ENCODE peak calls at places on chromosomes 12 and 14, in six cellular contexts. One of them, this sample, is unnamed.

GRCh38 chr14:72583316-72584272 is 310.3 kb downstream of the DPF3 start:
- DNase-seq in pancreas: no peak
- DNase-seq in activated naive CD8-positive, alpha-beta T cell treated with anti-CD3 and anti-CD28 coated beads, Interleukin-2, amount 50 U/mL, for 24 hours: no peak
- DNase-seq in stimulated activated CD4-positive, alpha-beta T cell treated with anti-CD3 and anti-CD28 coated beads, Interleukin-15, amount 100 ng/mL, for 1 hour: no peak
- DNase-seq in effector CD8-positive, alpha-beta T cell: no peak
- DNase-seq in cardiac muscle cell: no peak
- DNase-seq in this sample: no peak

GRCh38 chr12:75994069-75994740 is 37.4 kb downstream of the PHLDA1 start:
- DNase-seq in pancreas: no peak
- DNase-seq in activated naive CD8-positive, alpha-beta T cell treated with anti-CD3 and anti-CD28 coated beads, Interleukin-2, amount 50 U/mL, for 24 hours: no peak
- DNase-seq in stimulated activated CD4-positive, alpha-beta T cell treated with anti-CD3 and anti-CD28 coated beads, Interleukin-15, amount 100 ng/mL, for 1 hour: no peak
- DNase-seq in effector CD8-positive, alpha-beta T cell: no peak
- DNase-seq in cardiac muscle cell: no peak
- DNase-seq in this sample: no peak

GRCh38 chr12:91899056-91899455 is 246.6 kb downstream of the BTG1 start:
- DNase-seq in pancreas: no peak
- DNase-seq in activated naive CD8-positive, alpha-beta T cell treated with anti-CD3 and anti-CD28 coated beads, Interleukin-2, amount 50 U/mL, for 24 hours: no peak
- DNase-seq in stimulated activated CD4-positive, alpha-beta T cell treated with anti-CD3 and anti-CD28 coated beads, Interleukin-15, amount 100 ng/mL, for 1 hour: no peak
- DNase-seq in effector CD8-positive, alpha-beta T cell: no peak
- DNase-seq in cardiac muscle cell: no peak
- DNase-seq in this sample: no peak

GRCh38 chr12:122517877-122518276 is 8.9 kb downstream of the RSRC2 start:
- DNase-seq in pancreas: no peak
- DNase-seq in activated naive CD8-positive, alpha-beta T cell treated with anti-CD3 and anti-CD28 coated beads, Interleukin-2, amount 50 U/mL, for 24 hours: no peak
- DNase-seq in stimulated activated CD4-positive, alpha-beta T cell treated with anti-CD3 and anti-CD28 coated beads, Interleukin-15, amount 100 ng/mL, for 1 hour: no peak
- DNase-seq in effector CD8-positive, alpha-beta T cell: no peak
- DNase-seq in cardiac muscle cell: peak; percentile 97
- DNase-seq in this sample: peak; percentile 19

GRCh38 chr14:85811340-85811739 is 281.4 kb downstream of the FLRT2 start:
- DNase-seq in pancreas: no peak
- DNase-seq in activated naive CD8-positive, alpha-beta T cell treated with anti-CD3 and anti-CD28 coated beads, Interleukin-2, amount 50 U/mL, for 24 hours: no peak
- DNase-seq in stimulated activated CD4-positive, alpha-beta T cell treated with anti-CD3 and anti-CD28 coated beads, Interleukin-15, amount 100 ng/mL, for 1 hour: no peak
- DNase-seq in effector CD8-positive, alpha-beta T cell: no peak
- DNase-seq in cardiac muscle cell: no peak
- DNase-seq in this sample: no peak

GRCh38 chr14:59600211-59600945 is 23.8 kb upstream of the CCDC175 start:
- DNase-seq in pancreas: no peak
- DNase-seq in activated naive CD8-positive, alpha-beta T cell treated with anti-CD3 and anti-CD28 coated beads, Interleukin-2, amount 50 U/mL, for 24 hours: no peak
- DNase-seq in stimulated activated CD4-positive, alpha-beta T cell treated with anti-CD3 and anti-CD28 coated beads, Interleukin-15, amount 100 ng/mL, for 1 hour: no peak
- DNase-seq in effector CD8-positive, alpha-beta T cell: no peak
- DNase-seq in cardiac muscle cell: no peak
- DNase-seq in this sample: no peak

GRCh38 chr14:103442288-103442687 is 57.1 kb downstream of the MARK3 start:
- DNase-seq in pancreas: no peak
- DNase-seq in activated naive CD8-positive, alpha-beta T cell treated with anti-CD3 and anti-CD28 coated beads, Interleukin-2, amount 50 U/mL, for 24 hours: no peak
- DNase-seq in stimulated activated CD4-positive, alpha-beta T cell treated with anti-CD3 and anti-CD28 coated beads, Interleukin-15, amount 100 ng/mL, for 1 hour: no peak
- DNase-seq in effector CD8-positive, alpha-beta T cell: no peak
- DNase-seq in cardiac muscle cell: peak; percentile 54
- DNase-seq in this sample: no peak

GRCh38 chr12:114662512-114663177 is 21.3 kb downstream of the TBX3 start:
- DNase-seq in pancreas: peak; percentile 71
- DNase-seq in activated naive CD8-positive, alpha-beta T cell treated with anti-CD3 and anti-CD28 coated beads, Interleukin-2, amount 50 U/mL, for 24 hours: peak; percentile 69
- DNase-seq in stimulated activated CD4-positive, alpha-beta T cell treated with anti-CD3 and anti-CD28 coated beads, Interleukin-15, amount 100 ng/mL, for 1 hour: peak; percentile 10
- DNase-seq in effector CD8-positive, alpha-beta T cell: peak; percentile 27
- DNase-seq in cardiac muscle cell: peak; percentile 87
- DNase-seq in this sample: peak; percentile 66

GRCh38 chr12:28568709-28569108 is 378.5 kb downstream of the CCDC91 start:
- DNase-seq in pancreas: no peak
- DNase-seq in activated naive CD8-positive, alpha-beta T cell treated with anti-CD3 and anti-CD28 coated beads, Interleukin-2, amount 50 U/mL, for 24 hours: no peak
- DNase-seq in stimulated activated CD4-positive, alpha-beta T cell treated with anti-CD3 and anti-CD28 coated beads, Interleukin-15, amount 100 ng/mL, for 1 hour: no peak
- DNase-seq in effector CD8-positive, alpha-beta T cell: no peak
- DNase-seq in cardiac muscle cell: no peak
- DNase-seq in this sample: no peak

GRCh38 chr12:22474970-22475720 is 69.2 kb downstream of the C2CD5 start:
- DNase-seq in pancreas: no peak
- DNase-seq in activated naive CD8-positive, alpha-beta T cell treated with anti-CD3 and anti-CD28 coated beads, Interleukin-2, amount 50 U/mL, for 24 hours: no peak
- DNase-seq in stimulated activated CD4-positive, alpha-beta T cell treated with anti-CD3 and anti-CD28 coated beads, Interleukin-15, amount 100 ng/mL, for 1 hour: no peak
- DNase-seq in effector CD8-positive, alpha-beta T cell: no peak
- DNase-seq in cardiac muscle cell: no peak
- DNase-seq in this sample: no peak

GRCh38 chr14:77151245-77151644 is 9.7 kb upstream of the ZDHHC22 start:
- DNase-seq in pancreas: no peak
- DNase-seq in activated naive CD8-positive, alpha-beta T cell treated with anti-CD3 and anti-CD28 coated beads, Interleukin-2, amount 50 U/mL, for 24 hours: peak; percentile 25
- DNase-seq in stimulated activated CD4-positive, alpha-beta T cell treated with anti-CD3 and anti-CD28 coated beads, Interleukin-15, amount 100 ng/mL, for 1 hour: no peak
- DNase-seq in effector CD8-positive, alpha-beta T cell: no peak
- DNase-seq in cardiac muscle cell: peak; percentile 33
- DNase-seq in this sample: no peak

GRCh38 chr12:108380382-108380781 is 41.3 kb upstream of the CMKLR1 start:
- DNase-seq in pancreas: no peak
- DNase-seq in activated naive CD8-positive, alpha-beta T cell treated with anti-CD3 and anti-CD28 coated beads, Interleukin-2, amount 50 U/mL, for 24 hours: no peak
- DNase-seq in stimulated activated CD4-positive, alpha-beta T cell treated with anti-CD3 and anti-CD28 coated beads, Interleukin-15, amount 100 ng/mL, for 1 hour: no peak
- DNase-seq in effector CD8-positive, alpha-beta T cell: no peak
- DNase-seq in cardiac muscle cell: no peak
- DNase-seq in this sample: no peak

GRCh38 chr14:65832431-65833253 is 420.1 kb downstream of the FUT8 start:
- DNase-seq in pancreas: no peak
- DNase-seq in activated naive CD8-positive, alpha-beta T cell treated with anti-CD3 and anti-CD28 coated beads, Interleukin-2, amount 50 U/mL, for 24 hours: no peak
- DNase-seq in stimulated activated CD4-positive, alpha-beta T cell treated with anti-CD3 and anti-CD28 coated beads, Interleukin-15, amount 100 ng/mL, for 1 hour: no peak
- DNase-seq in effector CD8-positive, alpha-beta T cell: no peak
- DNase-seq in cardiac muscle cell: peak; percentile 39
- DNase-seq in this sample: no peak

GRCh38 chr12:121668750-121669524 is 517 bp downstream of the MORN3 start:
- DNase-seq in pancreas: no peak
- DNase-seq in activated naive CD8-positive, alpha-beta T cell treated with anti-CD3 and anti-CD28 coated beads, Interleukin-2, amount 50 U/mL, for 24 hours: peak; percentile 72
- DNase-seq in stimulated activated CD4-positive, alpha-beta T cell treated with anti-CD3 and anti-CD28 coated beads, Interleukin-15, amount 100 ng/mL, for 1 hour: peak; percentile 24
- DNase-seq in effector CD8-positive, alpha-beta T cell: peak; percentile 52
- DNase-seq in cardiac muscle cell: peak; percentile 54
- DNase-seq in this sample: no peak

GRCh38 chr12:100468126-100468525 is 5.5 kb upstream of the NR1H4 start:
- DNase-seq in pancreas: no peak
- DNase-seq in activated naive CD8-positive, alpha-beta T cell treated with anti-CD3 and anti-CD28 coated beads, Interleukin-2, amount 50 U/mL, for 24 hours: no peak
- DNase-seq in stimulated activated CD4-positive, alpha-beta T cell treated with anti-CD3 and anti-CD28 coated beads, Interleukin-15, amount 100 ng/mL, for 1 hour: no peak
- DNase-seq in effector CD8-positive, alpha-beta T cell: no peak
- DNase-seq in cardiac muscle cell: no peak
- DNase-seq in this sample: no peak

GRCh38 chr14:69318241-69318640 is 58.3 kb downstream of the GALNT16 start:
- DNase-seq in pancreas: peak; percentile 12
- DNase-seq in activated naive CD8-positive, alpha-beta T cell treated with anti-CD3 and anti-CD28 coated beads, Interleukin-2, amount 50 U/mL, for 24 hours: no peak
- DNase-seq in stimulated activated CD4-positive, alpha-beta T cell treated with anti-CD3 and anti-CD28 coated beads, Interleukin-15, amount 100 ng/mL, for 1 hour: no peak
- DNase-seq in effector CD8-positive, alpha-beta T cell: no peak
- DNase-seq in cardiac muscle cell: no peak
- DNase-seq in this sample: no peak

GRCh38 chr14:85688024-85688423 is 158.1 kb downstream of the FLRT2 start:
- DNase-seq in pancreas: no peak
- DNase-seq in activated naive CD8-positive, alpha-beta T cell treated with anti-CD3 and anti-CD28 coated beads, Interleukin-2, amount 50 U/mL, for 24 hours: no peak
- DNase-seq in stimulated activated CD4-positive, alpha-beta T cell treated with anti-CD3 and anti-CD28 coated beads, Interleukin-15, amount 100 ng/mL, for 1 hour: no peak
- DNase-seq in effector CD8-positive, alpha-beta T cell: no peak
- DNase-seq in cardiac muscle cell: peak; percentile 56
- DNase-seq in this sample: no peak

GRCh38 chr12:6215932-6216494 is 15.8 kb downstream of the CD9 start:
- DNase-seq in pancreas: peak; percentile 79
- DNase-seq in activated naive CD8-positive, alpha-beta T cell treated with anti-CD3 and anti-CD28 coated beads, Interleukin-2, amount 50 U/mL, for 24 hours: no peak
- DNase-seq in stimulated activated CD4-positive, alpha-beta T cell treated with anti-CD3 and anti-CD28 coated beads, Interleukin-15, amount 100 ng/mL, for 1 hour: no peak
- DNase-seq in effector CD8-positive, alpha-beta T cell: no peak
- DNase-seq in cardiac muscle cell: peak; percentile 83
- DNase-seq in this sample: peak; percentile 95

GRCh38 chr14:79057333-79057732 is 887.2 kb downstream of the NRXN3 start:
- DNase-seq in pancreas: no peak
- DNase-seq in activated naive CD8-positive, alpha-beta T cell treated with anti-CD3 and anti-CD28 coated beads, Interleukin-2, amount 50 U/mL, for 24 hours: no peak
- DNase-seq in stimulated activated CD4-positive, alpha-beta T cell treated with anti-CD3 and anti-CD28 coated beads, Interleukin-15, amount 100 ng/mL, for 1 hour: no peak
- DNase-seq in effector CD8-positive, alpha-beta T cell: no peak
- DNase-seq in cardiac muscle cell: no peak
- DNase-seq in this sample: no peak

GRCh38 chr12:82097438-82097837 is 260.7 kb downstream of the CCDC59 start:
- DNase-seq in pancreas: no peak
- DNase-seq in activated naive CD8-positive, alpha-beta T cell treated with anti-CD3 and anti-CD28 coated beads, Interleukin-2, amount 50 U/mL, for 24 hours: no peak
- DNase-seq in stimulated activated CD4-positive, alpha-beta T cell treated with anti-CD3 and anti-CD28 coated beads, Interleukin-15, amount 100 ng/mL, for 1 hour: no peak
- DNase-seq in effector CD8-positive, alpha-beta T cell: no peak
- DNase-seq in cardiac muscle cell: no peak
- DNase-seq in this sample: no peak

GRCh38 chr12:64352181-64352580 is 38.4 kb downstream of the C12orf56 start:
- DNase-seq in pancreas: no peak
- DNase-seq in activated naive CD8-positive, alpha-beta T cell treated with anti-CD3 and anti-CD28 coated beads, Interleukin-2, amount 50 U/mL, for 24 hours: no peak
- DNase-seq in stimulated activated CD4-positive, alpha-beta T cell treated with anti-CD3 and anti-CD28 coated beads, Interleukin-15, amount 100 ng/mL, for 1 hour: no peak
- DNase-seq in effector CD8-positive, alpha-beta T cell: no peak
- DNase-seq in cardiac muscle cell: no peak
- DNase-seq in this sample: no peak

GRCh38 chr14:105169776-105170655 is 1.4 kb upstream of the JAG2 start:
- DNase-seq in pancreas: no peak
- DNase-seq in activated naive CD8-positive, alpha-beta T cell treated with anti-CD3 and anti-CD28 coated beads, Interleukin-2, amount 50 U/mL, for 24 hours: no peak
- DNase-seq in stimulated activated CD4-positive, alpha-beta T cell treated with anti-CD3 and anti-CD28 coated beads, Interleukin-15, amount 100 ng/mL, for 1 hour: no peak
- DNase-seq in effector CD8-positive, alpha-beta T cell: no peak
- DNase-seq in cardiac muscle cell: no peak
- DNase-seq in this sample: no peak

GRCh38 chr12:32336261-32336660 is 63.1 kb upstream of the FGD4 start:
- DNase-seq in pancreas: no peak
- DNase-seq in activated naive CD8-positive, alpha-beta T cell treated with anti-CD3 and anti-CD28 coated beads, Interleukin-2, amount 50 U/mL, for 24 hours: no peak
- DNase-seq in stimulated activated CD4-positive, alpha-beta T cell treated with anti-CD3 and anti-CD28 coated beads, Interleukin-15, amount 100 ng/mL, for 1 hour: no peak
- DNase-seq in effector CD8-positive, alpha-beta T cell: no peak
- DNase-seq in cardiac muscle cell: no peak
- DNase-seq in this sample: no peak

GRCh38 chr12:105741786-105742566 is 396.8 kb downstream of the NUAK1 start:
- DNase-seq in pancreas: no peak
- DNase-seq in activated naive CD8-positive, alpha-beta T cell treated with anti-CD3 and anti-CD28 coated beads, Interleukin-2, amount 50 U/mL, for 24 hours: no peak
- DNase-seq in stimulated activated CD4-positive, alpha-beta T cell treated with anti-CD3 and anti-CD28 coated beads, Interleukin-15, amount 100 ng/mL, for 1 hour: no peak
- DNase-seq in effector CD8-positive, alpha-beta T cell: no peak
- DNase-seq in cardiac muscle cell: peak; percentile 95
- DNase-seq in this sample: no peak

GRCh38 chr14:21902561-21903199 is 229.1 kb upstream of the OR4E1 start:
- DNase-seq in pancreas: no peak
- DNase-seq in activated naive CD8-positive, alpha-beta T cell treated with anti-CD3 and anti-CD28 coated beads, Interleukin-2, amount 50 U/mL, for 24 hours: no peak
- DNase-seq in stimulated activated CD4-positive, alpha-beta T cell treated with anti-CD3 and anti-CD28 coated beads, Interleukin-15, amount 100 ng/mL, for 1 hour: no peak
- DNase-seq in effector CD8-positive, alpha-beta T cell: no peak
- DNase-seq in cardiac muscle cell: no peak
- DNase-seq in this sample: no peak

GRCh38 chr12:56385873-56386272 is 23.2 kb upstream of the APOF start:
- DNase-seq in pancreas: peak; percentile 26
- DNase-seq in activated naive CD8-positive, alpha-beta T cell treated with anti-CD3 and anti-CD28 coated beads, Interleukin-2, amount 50 U/mL, for 24 hours: no peak
- DNase-seq in stimulated activated CD4-positive, alpha-beta T cell treated with anti-CD3 and anti-CD28 coated beads, Interleukin-15, amount 100 ng/mL, for 1 hour: no peak
- DNase-seq in effector CD8-positive, alpha-beta T cell: no peak
- DNase-seq in cardiac muscle cell: peak; percentile 6
- DNase-seq in this sample: no peak

GRCh38 chr12:64237382-64237781 is 15.3 kb upstream of the KICS2 start:
- DNase-seq in pancreas: no peak
- DNase-seq in activated naive CD8-positive, alpha-beta T cell treated with anti-CD3 and anti-CD28 coated beads, Interleukin-2, amount 50 U/mL, for 24 hours: no peak
- DNase-seq in stimulated activated CD4-positive, alpha-beta T cell treated with anti-CD3 and anti-CD28 coated beads, Interleukin-15, amount 100 ng/mL, for 1 hour: no peak
- DNase-seq in effector CD8-positive, alpha-beta T cell: no peak
- DNase-seq in cardiac muscle cell: no peak
- DNase-seq in this sample: no peak

GRCh38 chr12:48818831-48819590 is 715 bp downstream of the CACNB3 start:
- DNase-seq in pancreas: peak; percentile 41
- DNase-seq in activated naive CD8-positive, alpha-beta T cell treated with anti-CD3 and anti-CD28 coated beads, Interleukin-2, amount 50 U/mL, for 24 hours: peak; percentile 54
- DNase-seq in stimulated activated CD4-positive, alpha-beta T cell treated with anti-CD3 and anti-CD28 coated beads, Interleukin-15, amount 100 ng/mL, for 1 hour: peak; percentile 8
- DNase-seq in effector CD8-positive, alpha-beta T cell: no peak
- DNase-seq in cardiac muscle cell: peak; percentile 33
- DNase-seq in this sample: no peak

GRCh38 chr14:49745191-49745590 is 22.8 kb upstream of the KLHDC2 start:
- DNase-seq in pancreas: no peak
- DNase-seq in activated naive CD8-positive, alpha-beta T cell treated with anti-CD3 and anti-CD28 coated beads, Interleukin-2, amount 50 U/mL, for 24 hours: no peak
- DNase-seq in stimulated activated CD4-positive, alpha-beta T cell treated with anti-CD3 and anti-CD28 coated beads, Interleukin-15, amount 100 ng/mL, for 1 hour: no peak
- DNase-seq in effector CD8-positive, alpha-beta T cell: no peak
- DNase-seq in cardiac muscle cell: no peak
- DNase-seq in this sample: no peak

GRCh38 chr12:130559806-130560205 is 156.3 kb downstream of the RIMBP2 start:
- DNase-seq in pancreas: no peak
- DNase-seq in activated naive CD8-positive, alpha-beta T cell treated with anti-CD3 and anti-CD28 coated beads, Interleukin-2, amount 50 U/mL, for 24 hours: no peak
- DNase-seq in stimulated activated CD4-positive, alpha-beta T cell treated with anti-CD3 and anti-CD28 coated beads, Interleukin-15, amount 100 ng/mL, for 1 hour: no peak
- DNase-seq in effector CD8-positive, alpha-beta T cell: no peak
- DNase-seq in cardiac muscle cell: no peak
- DNase-seq in this sample: no peak

GRCh38 chr14:27605298-27605697 is 1007.5 kb upstream of the NOVA1 start:
- DNase-seq in pancreas: no peak
- DNase-seq in activated naive CD8-positive, alpha-beta T cell treated with anti-CD3 and anti-CD28 coated beads, Interleukin-2, amount 50 U/mL, for 24 hours: no peak
- DNase-seq in stimulated activated CD4-positive, alpha-beta T cell treated with anti-CD3 and anti-CD28 coated beads, Interleukin-15, amount 100 ng/mL, for 1 hour: no peak
- DNase-seq in effector CD8-positive, alpha-beta T cell: no peak
- DNase-seq in cardiac muscle cell: no peak
- DNase-seq in this sample: no peak

This sample was measured in H54.